ENCODE peak calls at places on chromosomes 3 and 15, in eight cellular contexts. One of them, this sample, is unnamed.
A peak's percentile ranks its signal among the peaks of the same experiment; 100 is the strongest.

GRCh38 chr3:50165388-50166308 is 10.5 kb downstream of the SEMA3F start:
- DNase-seq in heart left ventricle: no peak
- DNase-seq in AG09309: peak; percentile 43
- DNase-seq in foreskin fibroblast: peak; percentile 68
- DNase-seq in keratinocyte: no peak
- DNase-seq in astrocyte of the cerebellum: peak; percentile 58
- DNase-seq in mammary epithelial cell: no peak
- DNase-seq in fibroblast of lung: peak; percentile 83
- DNase-seq in this sample: peak; percentile 40

GRCh38 chr3:135975053-135975452 is 9.5 kb downstream of the PPP2R3A start:
- DNase-seq in foreskin fibroblast: no peak
- DNase-seq in AG09309: no peak
- DNase-seq in heart left ventricle: no peak
- DNase-seq in fibroblast of lung: no peak
- DNase-seq in astrocyte of the cerebellum: no peak
- DNase-seq in mammary epithelial cell: no peak
- DNase-seq in keratinocyte: no peak
- DNase-seq in this sample: no peak

GRCh38 chr3:8967553-8967952 is 4.3 kb upstream of the RAD18 start:
- DNase-seq in fibroblast of lung: no peak
- DNase-seq in AG09309: no peak
- DNase-seq in foreskin fibroblast: no peak
- DNase-seq in heart left ventricle: no peak
- DNase-seq in keratinocyte: no peak
- DNase-seq in astrocyte of the cerebellum: no peak
- DNase-seq in mammary epithelial cell: no peak
- DNase-seq in this sample: no peak

GRCh38 chr3:43913036-43913435 is 222.3 kb downstream of the ABHD5 start:
- DNase-seq in foreskin fibroblast: no peak
- DNase-seq in heart left ventricle: no peak
- DNase-seq in astrocyte of the cerebellum: no peak
- DNase-seq in keratinocyte: no peak
- DNase-seq in mammary epithelial cell: no peak
- DNase-seq in fibroblast of lung: no peak
- DNase-seq in AG09309: no peak
- DNase-seq in this sample: no peak

GRCh38 chr3:53045107-53045783 is 628 bp downstream of the SFMBT1 start:
- DNase-seq in foreskin fibroblast: peak; percentile 71
- DNase-seq in keratinocyte: no peak
- DNase-seq in astrocyte of the cerebellum: no peak
- DNase-seq in fibroblast of lung: peak; percentile 32
- DNase-seq in heart left ventricle: peak; percentile 65
- DNase-seq in mammary epithelial cell: no peak
- DNase-seq in AG09309: no peak
- DNase-seq in this sample: peak; percentile 38

GRCh38 chr3:58073315-58074125 is 65.3 kb downstream of the FLNB start:
- DNase-seq in foreskin fibroblast: no peak
- DNase-seq in fibroblast of lung: peak; percentile 71
- DNase-seq in AG09309: no peak
- DNase-seq in heart left ventricle: no peak
- DNase-seq in keratinocyte: no peak
- DNase-seq in mammary epithelial cell: no peak
- DNase-seq in astrocyte of the cerebellum: no peak
- DNase-seq in this sample: no peak

GRCh38 chr3:79383402-79384012 is 384.3 kb downstream of the ROBO1 start:
- DNase-seq in astrocyte of the cerebellum: peak; percentile 22
- DNase-seq in mammary epithelial cell: no peak
- DNase-seq in keratinocyte: no peak
- DNase-seq in AG09309: no peak
- DNase-seq in fibroblast of lung: peak; percentile 54
- DNase-seq in foreskin fibroblast: peak; percentile 62
- DNase-seq in heart left ventricle: no peak
- DNase-seq in this sample: peak; percentile 41

GRCh38 chr15:52427804-52428203 is 100.9 kb downstream of the MYO5A start:
- DNase-seq in keratinocyte: no peak
- DNase-seq in astrocyte of the cerebellum: peak; percentile 56
- DNase-seq in fibroblast of lung: peak; percentile 95
- DNase-seq in mammary epithelial cell: peak; percentile 69
- DNase-seq in AG09309: peak; percentile 57
- DNase-seq in heart left ventricle: no peak
- DNase-seq in foreskin fibroblast: peak; percentile 88
- DNase-seq in this sample: peak; percentile 85

GRCh38 chr3:197216169-197216860 is 82.1 kb downstream of the DLG1 start:
- DNase-seq in AG09309: peak; percentile 31
- DNase-seq in keratinocyte: no peak
- DNase-seq in mammary epithelial cell: peak; percentile 12
- DNase-seq in astrocyte of the cerebellum: peak; percentile 67
- DNase-seq in foreskin fibroblast: peak; percentile 66
- DNase-seq in fibroblast of lung: peak; percentile 85
- DNase-seq in heart left ventricle: no peak
- DNase-seq in this sample: peak; percentile 81

GRCh38 chr3:154121236-154122095 is at the start of gene ARHGEF26:
- DNase-seq in fibroblast of lung: peak; percentile 75
- DNase-seq in AG09309: no peak
- DNase-seq in heart left ventricle: peak; percentile 71
- DNase-seq in keratinocyte: no peak
- DNase-seq in mammary epithelial cell: peak; percentile 83
- DNase-seq in astrocyte of the cerebellum: peak; percentile 41
- DNase-seq in foreskin fibroblast: peak; percentile 91
- DNase-seq in this sample: peak; percentile 61

GRCh38 chr3:149536429-149536828 is 61.9 kb downstream of the TM4SF4 start:
- DNase-seq in keratinocyte: no peak
- DNase-seq in astrocyte of the cerebellum: no peak
- DNase-seq in heart left ventricle: peak; percentile 81
- DNase-seq in AG09309: no peak
- DNase-seq in foreskin fibroblast: peak; percentile 46
- DNase-seq in mammary epithelial cell: no peak
- DNase-seq in fibroblast of lung: peak; percentile 76
- DNase-seq in this sample: no peak

GRCh38 chr3:101829878-101830277 is 19.4 kb upstream of the NFKBIZ start:
- DNase-seq in astrocyte of the cerebellum: no peak
- DNase-seq in mammary epithelial cell: no peak
- DNase-seq in foreskin fibroblast: no peak
- DNase-seq in AG09309: no peak
- DNase-seq in heart left ventricle: no peak
- DNase-seq in keratinocyte: no peak
- DNase-seq in fibroblast of lung: no peak
- DNase-seq in this sample: no peak

GRCh38 chr3:37891227-37891626 is 29.5 kb downstream of the CTDSPL start:
- DNase-seq in keratinocyte: no peak
- DNase-seq in heart left ventricle: no peak
- DNase-seq in mammary epithelial cell: peak; percentile 24
- DNase-seq in foreskin fibroblast: no peak
- DNase-seq in fibroblast of lung: no peak
- DNase-seq in astrocyte of the cerebellum: no peak
- DNase-seq in AG09309: no peak
- DNase-seq in this sample: no peak

GRCh38 chr3:155604967-155605366 is 139.9 kb downstream of the PLCH1 start:
- DNase-seq in fibroblast of lung: no peak
- DNase-seq in heart left ventricle: no peak
- DNase-seq in AG09309: no peak
- DNase-seq in astrocyte of the cerebellum: no peak
- DNase-seq in mammary epithelial cell: no peak
- DNase-seq in keratinocyte: no peak
- DNase-seq in foreskin fibroblast: no peak
- DNase-seq in this sample: no peak

GRCh38 chr15:69562564-69562963 is 109.9 kb downstream of the RPLP1 start:
- DNase-seq in AG09309: no peak
- DNase-seq in mammary epithelial cell: no peak
- DNase-seq in astrocyte of the cerebellum: no peak
- DNase-seq in fibroblast of lung: no peak
- DNase-seq in heart left ventricle: no peak
- DNase-seq in keratinocyte: no peak
- DNase-seq in foreskin fibroblast: no peak
- DNase-seq in this sample: no peak

GRCh38 chr15:27017168-27017809 is 46.3 kb downstream of the GABRG3 start:
- DNase-seq in mammary epithelial cell: peak; percentile 16
- DNase-seq in keratinocyte: no peak
- DNase-seq in AG09309: peak; percentile 11
- DNase-seq in foreskin fibroblast: peak; percentile 36
- DNase-seq in fibroblast of lung: peak; percentile 72
- DNase-seq in astrocyte of the cerebellum: peak; percentile 52
- DNase-seq in heart left ventricle: no peak
- DNase-seq in this sample: peak; percentile 46

GRCh38 chr3:197956070-197956469 is 3.9 kb upstream of the LMLN start:
- DNase-seq in foreskin fibroblast: no peak
- DNase-seq in astrocyte of the cerebellum: no peak
- DNase-seq in fibroblast of lung: no peak
- DNase-seq in keratinocyte: no peak
- DNase-seq in mammary epithelial cell: no peak
- DNase-seq in heart left ventricle: no peak
- DNase-seq in AG09309: no peak
- DNase-seq in this sample: no peak

GRCh38 chr3:115401891-115402501 is 221.3 kb upstream of the GAP43 start:
- DNase-seq in heart left ventricle: no peak
- DNase-seq in foreskin fibroblast: peak; percentile 80
- DNase-seq in AG09309: peak; percentile 72
- DNase-seq in astrocyte of the cerebellum: peak; percentile 46
- DNase-seq in fibroblast of lung: peak; percentile 96
- DNase-seq in keratinocyte: no peak
- DNase-seq in mammary epithelial cell: peak; percentile 80
- DNase-seq in this sample: peak; percentile 70

GRCh38 chr15:58910456-58910855 is 23.0 kb downstream of the SLTM start:
- DNase-seq in astrocyte of the cerebellum: no peak
- DNase-seq in fibroblast of lung: no peak
- DNase-seq in heart left ventricle: no peak
- DNase-seq in foreskin fibroblast: no peak
- DNase-seq in AG09309: no peak
- DNase-seq in keratinocyte: no peak
- DNase-seq in mammary epithelial cell: no peak
- DNase-seq in this sample: no peak

GRCh38 chr15:58909616-58910015 is 23.9 kb downstream of the SLTM start:
- DNase-seq in fibroblast of lung: peak; percentile 22
- DNase-seq in astrocyte of the cerebellum: no peak
- DNase-seq in foreskin fibroblast: peak; percentile 8
- DNase-seq in AG09309: no peak
- DNase-seq in keratinocyte: no peak
- DNase-seq in heart left ventricle: no peak
- DNase-seq in mammary epithelial cell: no peak
- DNase-seq in this sample: no peak

GRCh38 chr15:58903232-58903631 is 30.2 kb downstream of the SLTM start:
- DNase-seq in keratinocyte: no peak
- DNase-seq in heart left ventricle: no peak
- DNase-seq in astrocyte of the cerebellum: no peak
- DNase-seq in fibroblast of lung: peak; percentile 13
- DNase-seq in AG09309: no peak
- DNase-seq in mammary epithelial cell: no peak
- DNase-seq in foreskin fibroblast: no peak
- DNase-seq in this sample: peak; percentile 83

DNA sequence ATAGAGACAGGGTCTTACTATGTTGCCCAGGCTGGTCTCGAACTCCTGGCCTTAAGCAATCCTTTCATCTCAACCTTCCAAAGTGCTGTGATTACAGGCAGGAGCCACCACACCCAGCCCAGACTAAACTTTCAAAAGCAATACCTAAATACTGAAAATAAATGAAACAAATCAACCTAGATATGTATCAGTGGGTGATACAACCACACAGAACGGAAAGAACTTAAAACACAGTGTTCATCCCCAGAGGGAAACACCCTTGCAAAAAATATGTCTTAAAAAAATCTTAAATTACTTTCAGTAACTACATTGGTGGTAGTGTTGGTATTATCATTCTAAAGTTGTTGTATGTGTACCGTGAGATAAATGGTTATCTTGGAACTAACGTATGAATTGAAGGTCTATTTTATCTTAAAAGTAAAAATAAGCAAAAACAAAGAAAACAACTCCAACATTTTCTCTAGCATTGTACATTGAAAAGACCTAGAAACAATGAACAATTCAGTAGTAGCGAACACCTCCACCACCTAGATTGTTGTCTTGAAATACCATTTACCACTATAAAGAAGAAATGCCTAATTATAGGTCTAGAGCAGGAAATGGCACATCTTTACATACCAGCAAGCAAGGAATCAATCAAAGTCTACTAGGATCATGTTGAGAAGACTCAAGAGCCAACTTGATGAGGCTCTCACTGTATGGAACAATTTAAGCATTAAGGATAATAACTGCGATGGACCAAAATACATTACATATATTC is 24.7 kb downstream of the SLTM start:
- DNase-seq in mammary epithelial cell: no peak
- DNase-seq in heart left ventricle: no peak
- DNase-seq in AG09309: no peak
- DNase-seq in fibroblast of lung: no peak
- DNase-seq in astrocyte of the cerebellum: no peak
- DNase-seq in keratinocyte: no peak
- DNase-seq in foreskin fibroblast: no peak
- DNase-seq in this sample: no peak
- H3K4me3 ChIP-seq in mammary epithelial cell: no peak overlapping the region
- H3K4me3 ChIP-seq in heart left ventricle: no peak overlapping the region
- H3K4me3 ChIP-seq in AG09309: no peak overlapping the region
- H3K4me3 ChIP-seq in fibroblast of lung: no peak overlapping the region
- H3K4me3 ChIP-seq in astrocyte of the cerebellum: no peak overlapping the region
- H3K4me3 ChIP-seq in keratinocyte: no peak overlapping the region
- H3K4me3 ChIP-seq in foreskin fibroblast: no peak overlapping the region
- H3K4me3 ChIP-seq in this sample: no peak overlapping the region

GRCh38 chr15:74123131-74123429 is 7.3 kb upstream of the ISLR2 start:
- DNase-seq in foreskin fibroblast: no peak
- DNase-seq in astrocyte of the cerebellum: no peak
- DNase-seq in mammary epithelial cell: no peak
- DNase-seq in AG09309: no peak
- DNase-seq in keratinocyte: no peak
- DNase-seq in heart left ventricle: no peak
- DNase-seq in fibroblast of lung: no peak
- DNase-seq in this sample: no peak
- TF ChIP-seq CTCF in foreskin fibroblast: no peak
- TF ChIP-seq CTCF in astrocyte of the cerebellum: no peak
- TF ChIP-seq CTCF in mammary epithelial cell: no peak
- TF ChIP-seq CTCF in AG09309: peak; percentile 9
- TF ChIP-seq CTCF in keratinocyte: no peak
- TF ChIP-seq CTCF in heart left ventricle: no peak
- TF ChIP-seq CTCF in fibroblast of lung: no peak
- TF ChIP-seq CTCF in this sample: no peak

DNA sequence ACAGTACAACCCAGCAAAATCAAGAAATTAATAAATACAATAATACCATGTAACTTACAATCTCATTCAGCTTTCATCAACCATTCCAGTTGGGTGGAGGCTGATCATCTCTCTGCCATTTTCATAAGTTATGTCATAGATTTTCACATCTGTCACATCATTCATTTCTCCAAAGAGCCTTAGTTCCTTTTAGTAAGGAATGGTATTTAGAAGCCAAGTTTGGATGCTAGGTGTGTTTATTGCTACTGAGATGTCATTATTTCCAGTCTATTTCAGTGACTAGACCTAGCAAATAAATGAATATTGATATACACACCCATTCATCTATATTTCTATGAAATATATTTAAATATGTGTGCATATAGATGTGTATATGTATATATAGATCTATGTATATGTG is 2.7 kb upstream of the UBL7 start:
- DNase-seq in foreskin fibroblast: no peak
- DNase-seq in heart left ventricle: no peak
- DNase-seq in AG09309: no peak
- DNase-seq in astrocyte of the cerebellum: no peak
- DNase-seq in keratinocyte: no peak
- DNase-seq in fibroblast of lung: no peak
- DNase-seq in mammary epithelial cell: no peak
- DNase-seq in this sample: no peak
- H3K4me3 ChIP-seq in foreskin fibroblast: no peak overlapping the region
- H3K4me3 ChIP-seq in heart left ventricle: no peak overlapping the region
- H3K4me3 ChIP-seq in AG09309: no peak overlapping the region
- H3K4me3 ChIP-seq in astrocyte of the cerebellum: no peak overlapping the region
- H3K4me3 ChIP-seq in keratinocyte: no peak overlapping the region
- H3K4me3 ChIP-seq in fibroblast of lung: no peak overlapping the region
- H3K4me3 ChIP-seq in mammary epithelial cell: no peak overlapping the region
- H3K4me3 ChIP-seq in this sample: no peak overlapping the region

GRCh38 chr3:167033866-167034265 is 346.2 kb downstream of the ZBBX start:
- DNase-seq in foreskin fibroblast: no peak
- DNase-seq in heart left ventricle: no peak
- DNase-seq in AG09309: no peak
- DNase-seq in fibroblast of lung: no peak
- DNase-seq in keratinocyte: no peak
- DNase-seq in astrocyte of the cerebellum: no peak
- DNase-seq in mammary epithelial cell: no peak
- DNase-seq in this sample: no peak
- TF ChIP-seq CTCF in foreskin fibroblast: no peak
- TF ChIP-seq CTCF in heart left ventricle: no peak
- TF ChIP-seq CTCF in AG09309: no peak
- TF ChIP-seq CTCF in fibroblast of lung: no peak
- TF ChIP-seq CTCF in keratinocyte: no peak
- TF ChIP-seq CTCF in astrocyte of the cerebellum: no peak
- TF ChIP-seq CTCF in mammary epithelial cell: no peak
- TF ChIP-seq CTCF in this sample: no peak

This sample was measured in fibroblast of mammary gland.